ENCODE peak calls at places on chromosomes 3 and 15, in six cellular contexts. U is SK-N-SH, B is HCT116, N is OCI-LY7, I is hepatocyte, H is GM23338. G is an unnamed sample.

GRCh38 chr15:90316139-90316538 is 35.9 kb upstream of the ZNF774 start:
- DNase-seq in U (no peak), H (no peak), I (no peak), B (no peak), N (no peak), G (no peak)

GRCh38 chr15:83114856-83115255 is 7.4 kb downstream of the TM6SF1 start:
- DNase-seq in I (no peak), B (no peak), N (no peak), U (no peak), H (no peak), G (no peak)

GRCh38 chr3:69385723-69386483 is at the start of gene FRMD4B:
- DNase-seq in I (peak), U (peak), N (no peak), B (no peak), H (peak), G (peak)

GRCh38 chr3:52223449-52224408 is 1.7 kb downstream of the TLR9 start:
- DNase-seq in H (no peak), I (no peak), U (no peak), B (no peak), N (no peak), G (no peak)

GRCh38 chr3:183085634-183086390 is 13.5 kb downstream of the MCCC1 start:
- DNase-seq in I (peak), B (no peak), N (peak), U (peak), H (peak), G (peak)

GRCh38 chr3:137509354-137510045 is 254.6 kb upstream of the SOX14 start:
- DNase-seq in I (peak), H (no peak), U (peak), B (no peak), N (no peak), G (no peak)

GRCh38 chr3:30688776-30689175 is 82.4 kb downstream of the TGFBR2 start:
- DNase-seq in B (no peak), U (no peak), H (no peak), I (no peak), N (no peak), G (no peak)

GRCh38 chr3:128727996-128728395 is 2.0 kb downstream of the RAB7A start:
- DNase-seq in I (no peak), U (no peak), B (no peak), H (no peak), N (no peak), G (peak)

GRCh38 chr15:81752149-81752942 is 293.5 kb downstream of the MEX3B start:
- DNase-seq in U (peak), H (no peak), N (no peak), I (peak), B (no peak), G (peak)

GRCh38 chr3:46130631-46131310 is 77.3 kb downstream of the CCR1 start:
- DNase-seq in I (no peak), B (no peak), N (no peak), U (no peak), H (no peak), G (no peak)

GRCh38 chr3:160973067-160973466 is 132.1 kb downstream of the B3GALNT1 start:
- DNase-seq in B (no peak), U (no peak), N (peak), H (no peak), I (no peak), G (no peak)

GRCh38 chr3:13556214-13556613 is 7.3 kb downstream of the FBLN2 start:
- DNase-seq in I (peak), N (no peak), B (no peak), H (no peak), U (no peak), G (no peak)

GRCh38 chr3:160124224-160124623 is 101.0 kb upstream of the C3orf80 start:
- DNase-seq in U (no peak), N (no peak), B (no peak), H (no peak), I (no peak), G (no peak)

GRCh38 chr15:90711842-90712241 is 5.3 kb upstream of the BLM start:
- DNase-seq in I (no peak), N (peak), U (no peak), B (no peak), H (no peak), G (no peak)

GRCh38 chr15:79978694-79979519 is 7.9 kb upstream of the BCL2A1 start:
- DNase-seq in I (peak), H (no peak), N (peak), U (no peak), B (no peak), G (peak)

GRCh38 chr3:143187132-143187531 is 67.6 kb downstream of the CHST2 start:
- DNase-seq in N (no peak), I (no peak), B (no peak), H (no peak), U (no peak), G (peak)

GRCh38 chr15:68463996-68464395 is 32.0 kb upstream of the ITGA11 start:
- DNase-seq in I (no peak), U (no peak), N (no peak), H (no peak), B (no peak), G (peak)

GRCh38 chr3:51945031-51945840 is 3.1 kb downstream of the PARP3 start:
- DNase-seq in U (no peak), B (no peak), H (no peak), N (no peak), I (no peak), G (no peak)

GRCh38 chr3:62132027-62132590 is 241.2 kb downstream of the FEZF2 start:
- DNase-seq in N (no peak), I (no peak), U (no peak), H (no peak), B (no peak), G (no peak)

GRCh38 chr3:197256836-197257444 is 41.5 kb downstream of the DLG1 start:
- DNase-seq in U (peak), I (peak), B (peak), H (peak), N (peak), G (peak)

GRCh38 chr3:65035231-65035630 is 347.4 kb upstream of the ADAMTS9 start:
- DNase-seq in H (no peak), B (no peak), U (no peak), I (peak), N (no peak), G (no peak)

GRCh38 chr3:131526801-131527347 is 24.1 kb upstream of the MRPL3 start:
- DNase-seq in N (no peak), I (peak), B (no peak), U (no peak), H (peak), G (peak)

GRCh38 chr3:186648851-186649250 is 8.7 kb downstream of the FETUB start:
- DNase-seq in U (no peak), N (no peak), B (no peak), I (no peak), H (no peak), G (no peak)
- TF ChIP-seq EZH2phosphoT487 in U (no peak), N (no peak), B (no peak), I (no peak), H (no peak), G (no peak)

GRCh38 chr15:78156653-78157052 is 7.5 kb downstream of the IDH3A start:
- DNase-seq in I (no peak), N (no peak), B (no peak), U (no peak), H (no peak), G (no peak)
- TF ChIP-seq EZH2phosphoT487 in I (no peak), N (no peak), B (no peak), U (no peak), H (no peak), G (no peak)

GRCh38 chr3:127682576-127682975 is 9.8 kb downstream of the ABTB1 start:
- DNase-seq in U (no peak), N (no peak), B (no peak), I (no peak), H (peak), G (no peak)
- TF ChIP-seq EZH2phosphoT487 in U (no peak), N (no peak), B (no peak), I (no peak), H (no peak), G (no peak)

GRCh38 chr15:97235285-97235985 is 725.1 kb upstream of the ARRDC4 start:
- DNase-seq in U (peak), I (peak), B (peak), H (peak), N (peak), G (peak)
- TF ChIP-seq EZH2phosphoT487 in U (no peak), I (no peak), B (no peak), H (no peak), N (no peak), G (no peak)

GRCh38 chr3:18446067-18446793 is 21.1 kb upstream of the SATB1 start:
- DNase-seq in I (no peak), U (no peak), B (no peak), N (no peak), H (peak), G (no peak)

GRCh38 chr3:18444597-18445420 is 19.7 kb upstream of the SATB1 start:
- DNase-seq in I (peak), U (peak), H (peak), B (no peak), N (peak), G (peak)

GRCh38 chr3:18442743-18443669 is 17.9 kb upstream of the SATB1 start:
- DNase-seq in B (no peak), H (peak), U (no peak), I (no peak), N (no peak), G (no peak)

GRCh38 chr3:18445421-18446066 is 20.4 kb upstream of the SATB1 start:
- DNase-seq in U (peak), H (peak), N (no peak), B (no peak), I (peak), G (no peak)

GRCh38 chr3:18443670-18444596 is 18.8 kb upstream of the SATB1 start:
- DNase-seq in B (no peak), I (peak), H (peak), U (peak), N (no peak), G (peak)
- TF ChIP-seq EZH2phosphoT487 in B (no peak), I (no peak), H (no peak), U (no peak), N (no peak), G (no peak)

GRCh38 chr3:42802876-42803799 is 1.2 kb downstream of the HIGD1A start:
- DNase-seq in U (peak), H (peak), N (peak), B (no peak), I (peak), G (peak)

GRCh38 chr3:42807929-42808328 is 1.3 kb upstream of the ACKR2 start:
- DNase-seq in I (no peak), N (no peak), H (no peak), U (no peak), B (no peak), G (no peak)

GRCh38 chr3:42804113-42804830 is at the start of gene HIGD1A:
- DNase-seq in N (peak), B (peak), H (peak), I (peak), U (peak), G (peak)

GRCh38 chr3:42803800-42804112 is 534 bp downstream of the HIGD1A start:
- DNase-seq in H (peak), I (peak), N (peak), U (peak), B (no peak), G (peak)

DNA sequence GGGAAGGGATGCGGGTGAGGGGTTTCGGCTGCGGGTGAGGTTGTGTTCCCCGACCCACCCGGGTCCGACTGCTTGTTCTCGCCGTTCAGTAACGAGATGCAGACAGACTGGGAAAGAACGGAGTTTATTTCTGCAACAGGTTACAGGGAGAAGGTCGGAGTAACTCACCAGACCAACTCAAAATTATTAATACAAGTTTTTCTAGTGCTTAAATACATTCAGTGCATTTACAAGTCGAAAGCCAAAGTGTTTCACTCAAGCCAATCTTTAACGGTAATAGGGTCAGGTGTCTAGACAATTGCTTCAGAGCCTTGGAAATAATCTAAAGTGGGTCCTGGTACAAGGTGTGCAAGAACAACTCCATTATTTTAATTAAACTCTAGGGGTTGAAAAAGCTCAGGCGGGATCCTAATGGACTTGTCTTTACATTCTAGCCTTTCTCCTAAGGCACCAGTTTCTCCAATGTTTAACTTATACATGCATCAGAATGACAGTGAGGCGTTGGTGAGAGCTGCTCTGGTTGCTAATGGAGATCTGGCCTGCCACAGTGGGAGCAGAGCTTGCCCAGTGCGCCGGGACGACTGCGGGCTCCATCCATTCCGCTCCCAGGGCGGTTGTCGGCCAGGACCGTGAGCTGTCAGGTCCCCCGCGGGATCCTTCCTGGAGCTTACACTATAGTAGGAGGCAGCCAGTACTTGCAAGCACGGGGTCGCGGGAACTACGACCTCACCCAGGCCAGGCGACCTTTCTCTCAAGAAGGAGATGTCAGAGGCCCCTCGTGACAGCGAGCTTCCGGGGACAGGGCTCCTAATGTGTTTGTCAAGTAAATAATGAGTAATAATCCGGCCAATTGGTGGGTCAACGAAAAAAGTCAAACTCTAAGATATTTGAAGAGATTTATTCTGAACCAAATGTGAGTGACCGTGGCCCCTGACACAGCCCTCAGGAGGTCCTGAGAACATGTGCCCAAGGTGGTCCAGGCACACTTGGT is 836 bp upstream of the HIGD1A start:
- DNase-seq in U (peak), N (no peak), B (no peak), H (peak), I (peak), G (peak)
- TF ChIP-seq EZH2phosphoT487 in U (no peak), N (no peak), B (no peak), H (no peak), I (no peak), G (no peak)

DNA sequence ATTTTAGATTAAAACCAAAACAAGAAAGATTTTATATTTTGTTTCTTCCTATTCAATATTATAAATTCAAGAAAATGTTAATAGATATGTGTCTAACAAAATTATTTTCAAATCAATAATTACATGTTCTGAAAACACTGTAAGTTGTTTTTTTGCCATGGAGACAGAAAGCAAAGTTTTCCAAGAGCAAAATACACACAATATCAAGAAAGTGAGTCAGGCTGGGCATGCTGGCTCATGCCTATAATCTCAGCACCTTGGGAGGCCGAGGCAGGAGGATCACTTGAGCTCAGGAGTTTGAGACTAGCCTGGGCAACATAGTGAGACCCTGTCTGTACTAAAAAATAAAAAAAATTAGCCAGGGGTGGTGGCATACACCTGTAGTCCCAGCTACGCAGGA is 71.7 kb downstream of the TTC23 start:
- DNase-seq in H (no peak), I (no peak), U (no peak), N (no peak), B (no peak), G (peak)
- TF ChIP-seq EZH2phosphoT487 in H (no peak), I (no peak), U (no peak), N (no peak), B (no peak), G (no peak)

GRCh38 chr3:148938931-148939330 is 52.4 kb upstream of the GYG1 start:
- DNase-seq in N (no peak), B (no peak), H (no peak), I (no peak), U (no peak), G (no peak)

GRCh38 chr3:148940983-148941382 is 50.4 kb upstream of the GYG1 start:
- DNase-seq in N (no peak), U (no peak), I (no peak), H (no peak), B (no peak), G (no peak)

GRCh38 chr3:148948913-148949657 is 42.3 kb upstream of the GYG1 start:
- DNase-seq in N (no peak), H (no peak), U (no peak), I (no peak), B (no peak), G (no peak)

GRCh38 chr3:148938306-148938705 is 53.0 kb upstream of the GYG1 start:
- DNase-seq in B (no peak), H (no peak), U (no peak), I (no peak), N (no peak), G (no peak)

GRCh38 chr3:148943531-148944200 is 47.7 kb upstream of the GYG1 start:
- DNase-seq in B (peak), I (peak), H (peak), U (peak), N (peak), G (peak)
- TF ChIP-seq EZH2phosphoT487 in B (no peak), I (no peak), H (no peak), U (no peak), N (no peak), G (no peak)

GRCh38 chr15:49991587-49991986 is 127.4 kb downstream of the ATP8B4 start:
- DNase-seq in H (no peak), I (no peak), N (no peak), B (no peak), U (no peak), G (no peak)

GRCh38 chr15:49990835-49991540 is 128.0 kb downstream of the ATP8B4 start:
- DNase-seq in N (no peak), I (no peak), B (no peak), U (no peak), H (no peak), G (peak)

GRCh38 chr15:49987896-49988295 is 131.1 kb downstream of the ATP8B4 start:
- DNase-seq in B (no peak), I (no peak), U (no peak), N (no peak), H (no peak), G (no peak)

GRCh38 chr15:49988766-49989165 is 130.3 kb downstream of the ATP8B4 start:
- DNase-seq in N (no peak), H (no peak), I (no peak), U (no peak), B (no peak), G (no peak)

DNA sequence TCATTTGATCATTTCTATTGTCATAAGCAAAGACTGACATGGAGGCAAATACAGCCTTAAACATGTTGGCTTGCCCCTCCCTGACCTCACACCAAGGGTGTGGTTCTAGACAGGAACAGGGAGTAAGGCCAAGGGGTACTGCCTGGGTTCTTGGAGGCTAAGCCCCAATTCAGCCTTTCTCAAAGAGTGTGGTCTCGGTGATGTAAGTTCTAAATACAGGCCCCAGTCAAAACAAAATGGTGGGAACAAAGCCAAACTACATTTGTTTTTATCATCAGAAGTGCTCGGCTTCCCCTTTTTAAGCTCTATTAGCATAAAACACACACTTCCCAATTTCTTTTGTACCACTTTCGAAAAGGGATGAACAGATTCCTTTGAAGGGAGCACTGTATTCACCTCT is 129.5 kb downstream of the ATP8B4 start:
- DNase-seq in H (no peak), N (no peak), B (no peak), I (no peak), U (no peak), G (no peak)
- TF ChIP-seq EZH2phosphoT487 in H (no peak), N (no peak), B (no peak), I (no peak), U (no peak), G (no peak)